ENCODE peak calls at places on chromosome 3, in four cellular contexts. I is IMR-90, T is endothelial cell of umbilical vein, W is GM12878. N is an unnamed sample.
A peak's percentile ranks its signal among the peaks of the same experiment; 100 is the strongest.

GRCh38 chr3:196268270-196269163 is 19.0 kb downstream of the PCYT1A start:
- DNase-seq in T (no peak), I (peak; percentile 75), W (no peak), N (no peak)

GRCh38 chr3:65153850-65154512 is 466.2 kb upstream of the ADAMTS9 start:
- DNase-seq in I (no peak), W (no peak), T (no peak), N (no peak)

GRCh38 chr3:159151130-159151529 is 349.3 kb downstream of the MFSD1 start:
- DNase-seq in I (no peak), T (no peak), W (no peak), N (no peak)

GRCh38 chr3:37642959-37643598 is 218.6 kb upstream of the CTDSPL start:
- DNase-seq in T (no peak), W (no peak), I (no peak), N (no peak)

GRCh38 chr3:186339180-186339912 is 22.7 kb downstream of the DGKG start:
- DNase-seq in I (no peak), W (no peak), T (no peak), N (no peak)

GRCh38 chr3:32307591-32307990 is 69.1 kb downstream of the CMTM8 start:
- DNase-seq in I (no peak), W (no peak), T (no peak), N (no peak)

GRCh38 chr3:52341123-52341522 is 25.0 kb downstream of the DNAH1 start:
- DNase-seq in I (no peak), W (no peak), T (no peak), N (no peak)

GRCh38 chr3:156448300-156448699 is 106.6 kb downstream of the SSR3 start:
- DNase-seq in T (peak; percentile 39), W (no peak), I (peak; percentile 47), N (peak; percentile 31)

GRCh38 chr3:50203113-50203852 is 1.8 kb upstream of the SLC38A3 start:
- DNase-seq in T (no peak), W (no peak), I (no peak), N (no peak)

GRCh38 chr3:159418571-159419526 is 569.8 kb upstream of the IL12A start:
- DNase-seq in W (no peak), I (peak; percentile 34), T (peak; percentile 76), N (no peak)

GRCh38 chr3:124529826-124530571 is 200.3 kb upstream of the UMPS start:
- DNase-seq in W (no peak), T (peak; percentile 15), I (no peak), N (no peak)

GRCh38 chr3:126100688-126101301 is 16.9 kb upstream of the SLC41A3 start:
- DNase-seq in I (peak; percentile 90), T (peak; percentile 29), W (peak; percentile 19), N (no peak)
- TF ChIP-seq FOS in I (peak; percentile 23), T (no peak), W (no peak), N (no peak)

DNA sequence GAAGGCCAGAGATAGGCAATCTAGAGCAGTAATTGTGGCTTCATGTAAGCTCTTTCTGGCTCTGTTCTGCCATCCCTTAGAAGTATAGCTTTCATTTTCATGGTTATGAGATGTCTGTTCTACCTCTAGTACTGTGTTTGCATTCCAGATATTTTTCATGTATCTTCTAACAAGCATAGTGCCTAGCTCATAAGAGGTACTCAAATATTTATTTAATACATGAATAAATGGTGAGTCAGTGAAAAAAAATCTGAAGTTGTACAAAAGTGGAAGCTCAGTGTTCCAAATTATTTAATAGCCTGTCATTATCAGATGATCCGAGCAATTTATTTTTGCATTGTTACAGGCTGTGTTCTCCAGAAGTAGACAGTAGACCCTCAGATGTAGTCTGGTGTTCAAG is 64.3 kb downstream of the OXSM start:
- DNase-seq in W (no peak), I (peak; percentile 65), T (peak; percentile 36), N (no peak)
- TF ChIP-seq FOS in W (no peak), I (no peak), T (peak; percentile 5), N (no peak)

DNA sequence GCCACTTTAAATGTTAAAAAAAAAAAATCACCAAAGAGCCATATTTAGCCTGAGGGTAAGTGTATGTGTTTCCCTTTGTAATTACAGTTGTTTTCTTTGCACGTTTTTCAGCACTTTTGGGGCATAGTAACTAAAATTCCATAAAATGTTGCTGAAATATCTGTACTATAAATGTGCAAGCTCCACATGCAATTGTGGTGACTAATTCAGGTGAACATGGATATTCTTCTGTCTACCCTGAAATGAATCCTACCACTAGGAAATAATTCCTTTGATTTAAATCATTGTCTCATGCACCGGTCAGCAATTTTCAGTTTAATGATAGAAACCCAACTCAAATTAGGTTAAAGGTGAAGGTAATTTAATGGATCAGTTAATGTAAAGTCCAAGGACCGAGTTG is 13.1 kb upstream of the TFG start:
- DNase-seq in I (no peak), W (no peak), T (no peak), N (no peak)
- TF ChIP-seq FOS in I (no peak), W (no peak), T (no peak), N (no peak)

DNA sequence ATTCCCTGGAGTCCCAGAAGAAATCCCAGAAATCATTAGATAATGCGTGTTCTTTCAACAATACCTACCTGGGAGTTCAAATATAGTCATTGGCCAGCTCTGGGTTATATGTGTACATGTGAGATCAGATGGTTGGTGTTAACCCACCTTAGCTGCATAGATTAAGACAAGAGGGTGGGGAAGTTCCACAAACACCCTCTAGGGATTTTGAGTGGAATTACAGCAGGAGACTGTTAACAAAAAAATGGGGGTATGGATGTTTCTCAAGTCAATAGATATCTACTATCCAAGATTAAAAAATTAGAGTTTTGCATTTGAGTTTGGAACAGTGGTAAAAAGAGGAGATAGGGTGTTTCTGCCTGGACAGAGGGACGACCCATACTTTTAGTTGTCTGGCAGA is 282.5 kb upstream of the CNTN3 start:
- DNase-seq in T (no peak), W (no peak), I (no peak), N (no peak)
- TF ChIP-seq FOS in T (no peak), W (no peak), I (no peak), N (no peak)

GRCh38 chr3:177807150-177807875 is 610.0 kb upstream of the TBL1XR1 start:
- DNase-seq in T (no peak), W (no peak), I (no peak), N (no peak)

GRCh38 chr3:177811835-177812234 is 614.6 kb upstream of the TBL1XR1 start:
- DNase-seq in I (no peak), W (no peak), T (no peak), N (no peak)

GRCh38 chr3:177811111-177811510 is 613.8 kb upstream of the TBL1XR1 start:
- DNase-seq in T (no peak), I (no peak), W (no peak), N (no peak)

GRCh38 chr3:177812492-177812891 is 615.2 kb upstream of the TBL1XR1 start:
- DNase-seq in W (no peak), T (no peak), I (no peak), N (no peak)

DNA sequence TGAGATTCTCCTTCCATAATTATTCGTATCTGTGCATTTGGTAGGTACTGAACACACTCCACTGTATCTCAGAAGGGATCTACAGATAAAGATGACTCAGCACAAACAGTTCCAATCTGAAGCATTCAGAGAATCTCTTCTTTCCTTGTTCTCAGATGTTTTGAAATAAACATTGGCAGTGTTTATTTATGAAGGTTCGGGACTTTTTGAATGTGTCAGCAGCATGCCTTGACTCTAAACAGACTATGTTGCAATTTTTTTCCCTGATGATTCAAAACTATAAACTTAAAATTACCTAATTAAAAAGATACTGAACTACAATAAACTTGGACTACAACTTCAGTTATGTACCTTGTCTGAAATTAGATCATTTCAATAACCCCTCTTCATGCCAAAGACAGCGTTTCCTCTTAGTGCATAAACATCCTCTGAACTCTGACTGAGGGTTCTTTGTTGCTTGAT is 612.9 kb upstream of the TBL1XR1 start:
- DNase-seq in W (no peak), T (peak; percentile 82), I (peak; percentile 95), N (no peak)
- TF ChIP-seq FOS in W (no peak), T (no peak), I (peak; percentile 96), N (no peak)

DNA sequence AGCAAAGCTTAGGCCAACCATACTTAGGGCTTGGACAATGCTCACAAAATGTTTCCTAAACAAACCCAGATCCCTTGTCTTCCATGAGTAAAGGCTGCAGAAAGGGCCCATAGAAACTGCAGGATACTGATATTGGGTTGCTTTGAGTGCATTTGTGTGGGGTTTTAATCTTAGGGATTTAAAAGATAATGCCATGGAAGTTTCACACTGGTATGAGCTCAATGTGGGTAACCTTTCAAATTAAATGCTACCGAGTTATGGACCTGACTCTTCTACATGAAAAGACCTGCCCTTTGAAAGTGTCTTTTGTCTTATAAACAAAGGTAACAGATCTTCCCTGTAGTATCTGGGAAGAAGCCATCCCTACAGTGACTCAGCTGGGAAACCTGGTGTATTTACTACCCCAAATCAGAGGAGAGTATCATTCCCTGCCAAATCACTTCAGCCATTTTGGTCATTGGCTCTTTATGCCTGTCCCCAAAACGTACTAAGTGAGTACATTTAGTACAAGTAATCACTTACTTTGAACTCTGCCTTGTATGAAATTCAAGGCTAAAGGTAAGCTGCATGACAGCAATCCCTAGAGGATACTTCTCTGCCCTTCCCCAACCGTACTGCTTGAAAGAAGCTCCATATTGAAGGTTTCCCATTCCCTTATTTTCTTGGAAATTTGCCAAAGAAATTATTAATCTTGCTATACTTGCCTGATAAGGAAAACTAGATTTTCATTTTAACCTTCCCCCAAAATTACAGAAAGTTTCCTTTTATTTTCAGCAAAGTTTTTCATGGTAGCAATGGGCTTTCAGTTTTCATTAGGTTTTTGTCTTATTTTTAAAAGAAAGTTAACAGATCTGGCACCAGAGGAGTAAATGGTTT is 7.2 kb downstream of the TM4SF1 start:
- DNase-seq in W (no peak), T (no peak), I (peak; percentile 49), N (no peak)
- TF ChIP-seq FOS in W (no peak), T (no peak), I (no peak), N (no peak)

DNA sequence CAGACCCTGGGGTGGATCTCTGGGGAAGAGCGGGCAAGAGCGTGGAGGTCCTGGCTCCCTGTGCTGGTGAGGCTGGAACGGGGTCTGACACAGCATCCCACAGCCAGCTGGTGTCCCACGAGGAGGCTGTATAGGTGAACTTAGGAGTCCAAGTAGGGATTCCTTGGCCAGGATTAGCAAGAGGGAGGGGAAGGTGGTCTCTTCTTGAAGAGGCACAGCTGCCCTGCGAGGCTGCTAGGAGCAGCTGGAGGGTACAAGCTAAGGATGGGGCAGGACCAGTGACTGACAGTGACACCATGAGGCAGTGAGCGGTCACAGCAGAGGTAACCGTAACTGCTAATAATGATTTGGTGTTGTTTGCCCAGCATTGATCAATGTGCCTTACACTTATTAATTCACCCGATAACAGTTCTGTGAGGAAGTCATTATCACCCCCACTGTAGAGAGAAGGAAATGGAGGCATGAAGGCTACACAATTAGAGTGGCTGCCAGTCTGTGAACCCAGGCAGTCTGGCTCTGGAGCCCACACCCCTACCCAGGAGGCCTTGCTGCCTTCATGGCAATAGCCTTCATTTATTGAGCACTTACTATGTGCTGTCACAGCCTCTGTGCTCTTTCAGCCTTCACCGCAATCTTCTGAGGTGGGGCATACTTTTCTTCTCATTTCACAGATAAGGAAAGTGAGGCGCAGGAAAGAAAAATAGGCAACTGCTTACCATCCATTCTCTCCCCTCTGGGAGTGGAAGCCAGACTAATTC is 59.4 kb downstream of the TMEM44 start:
- DNase-seq in I (peak; percentile 68), T (peak; percentile 54), W (no peak), N (peak; percentile 33)
- TF ChIP-seq FOS in I (no peak), T (no peak), W (no peak), N (no peak)

GRCh38 chr3:66483006-66483928 is 17.6 kb downstream of the LRIG1 start:
- DNase-seq in T (peak; percentile 81), I (peak; percentile 73), W (no peak), N (no peak)
- TF ChIP-seq FOS in T (no peak), I (no peak), W (no peak), N (no peak)

GRCh38 chr3:113574213-113574612 is 41.9 kb downstream of the SIDT1 start:
- DNase-seq in I (no peak), T (peak; percentile 41), W (no peak), N (no peak)
- TF ChIP-seq FOS in I (no peak), T (peak; percentile 45), W (no peak), N (no peak)

N was measured in K562.